ENCODE peak calls at places on chromosomes 5 and 9, in four cellular contexts. J is hippocampal formation; G is activated CD8-positive, alpha-beta memory T cell treated with anti-CD3 and anti-CD28 coated beads for 1 hour; R is non-pigmented ciliary epithelial cell. C is an unnamed sample.

GRCh38 chr5:103808464-103809106 is 246.0 kb upstream of the NUDT12 start:
- DNase-seq in R (peak), J (peak), G (no peak), C (no peak)

GRCh38 chr5:42879267-42879666 is 67.6 kb upstream of the SELENOP start:
- DNase-seq in G (no peak), R (no peak), J (no peak), C (no peak)

GRCh38 chr9:99465231-99465891 is 243.3 kb downstream of the SEC61B start:
- DNase-seq in J (peak), R (no peak), G (no peak), C (no peak)

GRCh38 chr9:34580358-34580757 is 9.2 kb downstream of the CNTFR start:
- DNase-seq in J (no peak), G (no peak), R (no peak), C (no peak)

GRCh38 chr9:128702949-128703615 is 779 bp downstream of the PKN3 start:
- DNase-seq in R (no peak), G (no peak), J (no peak), C (peak)

GRCh38 chr5:176890455-176891330 is 8.5 kb downstream of the HK3 start:
- DNase-seq in J (no peak), G (no peak), R (no peak), C (no peak)

GRCh38 chr5:117803533-117803932 is 1184.8 kb downstream of the DTWD2 start:
- DNase-seq in G (no peak), R (peak), J (no peak), C (no peak)

GRCh38 chr5:14872070-14872989 is 752 bp upstream of the ANKH start:
- DNase-seq in R (no peak), J (peak), G (no peak), C (peak)

GRCh38 chr9:13144176-13144820 is 135.2 kb downstream of the MPDZ start:
- DNase-seq in J (peak), R (no peak), G (no peak), C (no peak)

GRCh38 chr5:141878186-141878770 is at the start of gene PCDH1:
- DNase-seq in J (peak), G (no peak), R (no peak), C (peak)

GRCh38 chr5:173283318-173284288 is 44.6 kb downstream of the STC2 start:
- DNase-seq in G (peak), R (no peak), J (peak), C (peak)

GRCh38 chr9:126650404-126650804 is 36.7 kb downstream of the LMX1B start:
- DNase-seq in G (no peak), J (no peak), R (no peak), C (no peak)

GRCh38 chr5:89988998-89989690 is 420.4 kb downstream of the CETN3 start:
- DNase-seq in R (no peak), J (no peak), G (no peak), C (no peak)

GRCh38 chr9:18626046-18626698 is 152.2 kb downstream of the ADAMTSL1 start:
- DNase-seq in G (no peak), R (no peak), J (no peak), C (no peak)

GRCh38 chr9:9998491-9999287 is 614.1 kb downstream of the PTPRD start:
- DNase-seq in R (no peak), G (no peak), J (no peak), C (no peak)

GRCh38 chr9:113992276-113992951 is 85.7 kb downstream of the AMBP start:
- DNase-seq in G (no peak), J (peak), R (no peak), C (peak)

GRCh38 chr9:2260401-2261306 is 245.5 kb downstream of the SMARCA2 start:
- DNase-seq in G (no peak), J (no peak), R (no peak), C (no peak)

GRCh38 chr5:107743357-107744000 is 72.7 kb upstream of the EFNA5 start:
- DNase-seq in J (no peak), G (no peak), R (peak), C (no peak)

GRCh38 chr9:6354072-6354686 is 26.0 kb downstream of the TPD52L3 start:
- DNase-seq in J (peak), R (peak), G (no peak), C (no peak)

GRCh38 chr5:146995878-146996277 is 117.3 kb upstream of the PPP2R2B start:
- DNase-seq in J (no peak), R (no peak), G (no peak), C (no peak)

GRCh38 chr9:73847536-73847935 is 649.6 kb upstream of the RORB start:
- DNase-seq in J (no peak), R (no peak), G (no peak), C (no peak)

GRCh38 chr9:113737414-113738271 is 138.5 kb upstream of the ZNF618 start:
- DNase-seq in J (no peak), G (no peak), R (no peak), C (no peak)

GRCh38 chr5:150081541-150082283 is 4.6 kb downstream of the CSF1R start:
- DNase-seq in J (peak), R (no peak), G (no peak), C (peak)

GRCh38 chr9:116000748-116001329 is 152.8 kb upstream of the PAPPA start:
- DNase-seq in J (no peak), R (no peak), G (no peak), C (no peak)

GRCh38 chr9:27856054-27856453 is 282.8 kb upstream of the C9orf72 start:
- DNase-seq in R (no peak), G (no peak), J (no peak), C (no peak)

GRCh38 chr5:61441742-61442141 is 109.7 kb downstream of the ZSWIM6 start:
- DNase-seq in G (no peak), J (no peak), R (no peak), C (no peak)

GRCh38 chr5:142726188-142726731 is 40.4 kb upstream of the FGF1 start:
- DNase-seq in J (no peak), G (no peak), R (peak), C (no peak)

GRCh38 chr9:16197578-16198370 is 644.9 kb downstream of the CCDC171 start:
- DNase-seq in R (no peak), J (no peak), G (no peak), C (no peak)

GRCh38 chr5:151703227-151703626 is 16.5 kb upstream of the SPARC start:
- DNase-seq in G (no peak), R (no peak), J (no peak), C (no peak)

GRCh38 chr9:27276182-27277030 is 20.5 kb downstream of the EQTN start:
- DNase-seq in G (no peak), R (no peak), J (peak), C (no peak)

GRCh38 chr9:127066775-127067111 is 55.7 kb downstream of the ANGPTL2 start:
- DNase-seq in J (no peak), G (no peak), R (no peak), C (no peak)

GRCh38 chr5:73122875-73123810 is 2.8 kb downstream of the TMEM171 start:
- DNase-seq in J (no peak), G (no peak), R (no peak), C (peak)

GRCh38 chr9:130417602-130418001 is 27.2 kb upstream of the ASS1 start:
- DNase-seq in G (no peak), J (no peak), R (no peak), C (peak)

GRCh38 chr9:132185164-132186009 is 23.5 kb downstream of the NTNG2 start:
- DNase-seq in R (no peak), J (no peak), G (no peak), C (no peak)

GRCh38 chr5:8458038-8458383 is 589.1 kb downstream of the MTRR start:
- DNase-seq in G (no peak), R (no peak), J (no peak), C (no peak)

GRCh38 chr5:159444441-159445082 is 114.3 kb upstream of the IL12B start:
- DNase-seq in J (peak), R (no peak), G (no peak), C (no peak)

GRCh38 chr9:33718987-33719386 is 76.4 kb upstream of the PRSS3 start:
- DNase-seq in G (no peak), J (no peak), R (no peak), C (peak)

GRCh38 chr9:35660966-35661413 is 2.9 kb downstream of the CCDC107 start:
- DNase-seq in G (no peak), J (no peak), R (no peak), C (no peak)

C was measured in posterior vena cava.